ENCODE peak calls at places on chromosomes 3 and 15, in six cellular contexts. N is OCI-LY7, T is cardiac fibroblast, I is left lung, M is psoas muscle, J is uterus. G is an unnamed sample.

GRCh38 chr3:139353920-139354556 is 10.2 kb downstream of the MRPS22 start:
- DNase-seq in I (no peak), T (peak), J (no peak), M (no peak), N (peak), G (no peak)

GRCh38 chr3:192038726-192039125 is 577.8 kb downstream of the PYDC2 start:
- DNase-seq in I (no peak), N (peak), J (no peak), T (peak), M (no peak), G (no peak)

GRCh38 chr3:36591959-36592358 is 172.4 kb downstream of the DCLK3 start:
- DNase-seq in M (no peak), I (no peak), N (no peak), T (peak), J (no peak), G (no peak)

GRCh38 chr3:113409676-113410075 is 31.6 kb downstream of the CFAP44 start:
- DNase-seq in I (no peak), N (no peak), M (no peak), J (no peak), T (no peak), G (no peak)

GRCh38 chr15:46646476-46646875 is 1011.6 kb downstream of the SQOR start:
- DNase-seq in N (no peak), I (no peak), J (no peak), M (no peak), T (no peak), G (no peak)

GRCh38 chr15:46265664-46266063 is 630.8 kb downstream of the SQOR start:
- DNase-seq in J (no peak), I (no peak), M (no peak), T (no peak), N (no peak), G (no peak)

GRCh38 chr15:90286678-90287077 is 21.2 kb downstream of the NGRN start:
- DNase-seq in M (no peak), J (no peak), I (no peak), N (peak), T (peak), G (peak)

GRCh38 chr15:68635142-68635541 is 56.3 kb downstream of the CORO2B start:
- DNase-seq in I (no peak), T (no peak), J (peak), N (peak), M (no peak), G (no peak)

GRCh38 chr15:80595391-80595790 is 99.7 kb upstream of the ABHD17C start:
- DNase-seq in J (no peak), T (peak), I (no peak), N (no peak), M (no peak), G (no peak)

GRCh38 chr15:74635228-74635627 is 19.6 kb downstream of the CLK3 start:
- DNase-seq in J (peak), T (peak), N (peak), I (no peak), M (peak), G (peak)

GRCh38 chr3:176562381-176562780 is 634.9 kb downstream of the TBL1XR1 start:
- DNase-seq in I (no peak), J (no peak), T (no peak), M (no peak), N (no peak), G (no peak)

GRCh38 chr3:127226946-127227842 is 34.3 kb downstream of the PRR23E start:
- DNase-seq in T (no peak), N (no peak), I (no peak), J (no peak), M (peak), G (no peak)

GRCh38 chr3:194686414-194686815 is 732 bp downstream of the FAM43A start:
- DNase-seq in T (peak), M (no peak), N (no peak), I (no peak), J (no peak), G (no peak)

GRCh38 chr15:29699791-29700190 is 122.5 kb downstream of the TJP1 start:
- DNase-seq in J (no peak), N (no peak), M (no peak), T (no peak), I (no peak), G (no peak)

GRCh38 chr3:143081365-143081764 is 38.2 kb upstream of the CHST2 start:
- DNase-seq in J (no peak), N (no peak), M (no peak), T (no peak), I (no peak), G (no peak)

GRCh38 chr3:30940740-30941139 is 46.3 kb upstream of the GADL1 start:
- DNase-seq in I (no peak), M (no peak), T (no peak), N (no peak), J (no peak), G (no peak)

GRCh38 chr3:72892081-72892763 is 4.4 kb downstream of the GXYLT2 start:
- DNase-seq in T (peak), M (no peak), N (no peak), I (no peak), J (peak), G (no peak)

GRCh38 chr3:127799476-127800222 is 22.7 kb downstream of the MGLL start:
- DNase-seq in M (peak), I (no peak), J (no peak), N (no peak), T (peak), G (no peak)

GRCh38 chr3:38028621-38029361 is 651 bp downstream of the PLCD1 start:
- DNase-seq in J (no peak), M (no peak), I (peak), T (no peak), N (no peak), G (no peak)

GRCh38 chr3:194130807-194131589 is 5.0 kb upstream of the HES1 start:
- DNase-seq in J (no peak), N (peak), M (no peak), T (no peak), I (peak), G (peak)

GRCh38 chr3:20056727-20057611 is 16.7 kb downstream of the KAT2B start:
- DNase-seq in M (no peak), J (no peak), T (peak), I (no peak), N (no peak), G (no peak)

GRCh38 chr3:31041161-31041978 is 146.9 kb upstream of the GADL1 start:
- DNase-seq in J (no peak), M (no peak), I (no peak), N (no peak), T (peak), G (no peak)

GRCh38 chr3:138222316-138222715 is 35.2 kb downstream of the ARMC8 start:
- DNase-seq in I (no peak), J (no peak), T (peak), N (no peak), M (no peak), G (no peak)

GRCh38 chr3:195270079-195270349 is 945 bp downstream of the XXYLT1 start:
- DNase-seq in M (no peak), J (no peak), N (no peak), T (no peak), I (no peak), G (no peak)

GRCh38 chr3:55327131-55327920 is 159.8 kb downstream of the WNT5A start:
- DNase-seq in M (no peak), J (no peak), T (peak), I (no peak), N (no peak), G (no peak)

GRCh38 chr3:186382217-186382885 is 20.3 kb upstream of the DGKG start:
- DNase-seq in J (no peak), T (no peak), N (no peak), M (no peak), I (no peak), G (no peak)

GRCh38 chr3:50365080-50365841 is 5.9 kb upstream of the TMEM115 start:
- DNase-seq in J (peak), M (peak), I (peak), T (peak), N (peak), G (peak)

GRCh38 chr15:41501961-41502786 is 8.5 kb downstream of the ITPKA start:
- DNase-seq in M (no peak), T (no peak), I (peak), N (no peak), J (no peak), G (peak)

GRCh38 chr15:90266485-90266884 is 1.0 kb downstream of the NGRN start:
- DNase-seq in T (peak), N (peak), J (no peak), I (no peak), M (no peak), G (no peak)

DNA sequence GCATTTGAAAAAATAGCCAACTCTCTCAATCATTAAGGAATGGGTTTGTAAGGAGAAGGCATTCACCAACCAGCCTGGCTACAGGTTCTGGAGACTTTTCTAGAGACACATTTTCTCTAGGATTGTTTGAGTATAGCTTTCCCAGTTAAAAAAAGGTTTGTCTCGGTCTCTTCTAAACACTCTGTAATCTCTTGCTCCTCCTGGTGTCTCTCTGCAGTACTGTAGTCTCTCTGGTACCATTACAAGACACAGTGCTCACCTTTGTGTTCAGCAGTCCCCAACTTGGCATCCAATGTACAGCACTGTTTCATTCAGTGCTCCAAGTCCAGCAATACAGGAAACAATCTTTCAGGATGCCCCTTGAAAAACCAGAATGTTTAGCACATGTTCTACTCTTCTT is 534.4 kb downstream of the ZNF385D start:
- DNase-seq in T (peak), M (no peak), J (no peak), N (no peak), I (no peak), G (no peak)
- TF ChIP-seq CTCF in T (peak), M (no peak), J (no peak), N (peak), I (no peak), G (peak)

GRCh38 chr15:79535536-79535935 is 103.4 kb downstream of the MINAR1 start:
- DNase-seq in N (no peak), T (no peak), M (no peak), I (no peak), J (no peak), G (no peak)

GRCh38 chr15:79539426-79539825 is 107.3 kb downstream of the MINAR1 start:
- DNase-seq in N (no peak), T (peak), M (no peak), I (no peak), J (no peak), G (no peak)

GRCh38 chr15:79543097-79543496 is 111.0 kb downstream of the MINAR1 start:
- DNase-seq in J (no peak), M (no peak), N (no peak), I (no peak), T (no peak), G (no peak)

GRCh38 chr15:79541176-79541575 is 109.0 kb downstream of the MINAR1 start:
- DNase-seq in I (no peak), T (no peak), N (no peak), M (no peak), J (no peak), G (no peak)

GRCh38 chr15:79540551-79540950 is 108.4 kb downstream of the MINAR1 start:
- DNase-seq in I (no peak), M (no peak), N (peak), J (no peak), T (no peak), G (no peak)
- TF ChIP-seq CTCF in I (no peak), M (no peak), N (peak), J (no peak), T (no peak), G (peak)

DNA sequence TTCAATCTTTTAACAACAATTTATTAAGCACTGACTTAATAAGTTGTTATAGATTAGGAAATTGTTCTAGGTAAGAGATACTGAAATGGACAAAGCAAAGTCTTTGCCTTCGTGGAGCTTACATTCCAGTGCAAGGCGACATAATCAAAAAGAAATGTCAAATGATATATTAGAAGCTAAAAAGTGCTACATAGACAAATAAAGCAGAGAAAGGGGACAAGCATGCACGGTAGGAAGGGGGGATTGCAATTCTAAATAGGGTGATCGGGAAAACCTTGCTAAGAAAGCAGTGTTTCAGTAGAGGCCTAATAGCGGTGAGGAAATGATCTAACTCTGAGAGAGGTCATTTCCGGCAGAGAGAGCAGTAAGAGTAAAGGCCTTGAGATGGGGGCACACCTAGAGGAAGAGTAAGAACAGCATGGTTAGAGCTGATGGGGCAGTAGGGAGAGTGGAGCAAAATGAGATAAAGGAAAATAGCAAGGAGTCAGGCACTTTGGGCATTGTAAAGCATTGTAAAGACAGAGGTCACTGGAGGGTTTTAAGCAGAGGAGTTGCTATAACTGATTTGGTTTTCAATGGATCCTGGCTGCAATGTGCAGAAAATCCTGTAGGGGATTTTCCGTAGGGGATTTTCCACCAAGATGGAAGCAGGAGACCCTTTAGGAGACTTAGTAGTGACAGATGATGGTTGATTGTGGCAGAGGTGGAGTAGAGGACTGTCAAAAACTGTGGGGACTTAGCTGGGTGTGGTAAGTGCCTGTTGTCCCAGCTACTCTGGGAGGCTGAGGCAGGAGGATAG is 71.7 kb upstream of the CFAP20DC start:
- DNase-seq in I (no peak), J (no peak), T (no peak), M (no peak), N (no peak), G (no peak)
- TF ChIP-seq CTCF in I (no peak), J (no peak), T (no peak), M (no peak), N (no peak), G (no peak)

DNA sequence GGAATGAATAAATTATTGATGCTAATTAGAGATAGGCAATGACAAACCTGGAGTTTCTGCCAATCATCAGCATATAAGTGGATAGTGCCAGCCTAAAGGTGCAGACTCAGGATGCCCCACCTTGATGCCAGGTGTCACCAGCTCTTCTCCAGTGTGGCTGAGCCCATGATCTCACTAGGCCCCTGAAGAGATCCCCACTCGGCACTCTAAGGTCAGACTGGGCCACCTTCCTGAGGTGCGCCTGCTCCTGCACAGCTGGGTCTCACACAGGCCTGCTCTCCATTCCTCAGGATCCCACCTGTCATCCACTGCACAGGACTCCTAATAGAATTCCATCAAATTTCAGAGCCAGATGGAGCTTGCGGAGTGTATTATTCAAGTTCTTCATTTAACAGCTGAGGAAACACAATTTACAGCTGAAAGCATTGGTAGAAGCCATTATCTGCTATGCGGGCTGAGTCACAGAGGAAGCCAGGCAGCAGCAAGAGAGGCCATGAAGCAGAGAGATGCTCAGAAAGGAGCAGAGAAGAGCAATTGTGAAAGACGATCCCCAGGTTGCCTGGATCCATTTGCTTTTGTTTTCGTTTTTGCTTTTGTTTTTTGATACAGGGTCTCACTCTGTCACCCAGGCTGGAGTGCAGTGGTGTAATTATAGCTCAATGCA is 25.1 kb upstream of the FSTL1 start:
- DNase-seq in I (no peak), T (peak), J (no peak), N (no peak), M (no peak), G (no peak)
- TF ChIP-seq CTCF in I (no peak), T (no peak), J (no peak), N (no peak), M (no peak), G (no peak)

GRCh38 chr15:64133619-64134018 is 17.9 kb upstream of the SNX22 start:
- DNase-seq in M (no peak), I (no peak), T (no peak), N (no peak), J (no peak), G (no peak)

GRCh38 chr15:64132217-64132616 is 19.3 kb upstream of the SNX22 start:
- DNase-seq in T (no peak), J (no peak), M (no peak), I (no peak), N (no peak), G (no peak)

GRCh38 chr15:64131547-64131946 is 20.0 kb upstream of the SNX22 start:
- DNase-seq in T (no peak), J (no peak), I (no peak), M (no peak), N (no peak), G (no peak)

GRCh38 chr15:64127521-64128275 is 23.8 kb upstream of the SNX22 start:
- DNase-seq in N (no peak), T (no peak), M (no peak), J (no peak), I (no peak), G (no peak)

DNA sequence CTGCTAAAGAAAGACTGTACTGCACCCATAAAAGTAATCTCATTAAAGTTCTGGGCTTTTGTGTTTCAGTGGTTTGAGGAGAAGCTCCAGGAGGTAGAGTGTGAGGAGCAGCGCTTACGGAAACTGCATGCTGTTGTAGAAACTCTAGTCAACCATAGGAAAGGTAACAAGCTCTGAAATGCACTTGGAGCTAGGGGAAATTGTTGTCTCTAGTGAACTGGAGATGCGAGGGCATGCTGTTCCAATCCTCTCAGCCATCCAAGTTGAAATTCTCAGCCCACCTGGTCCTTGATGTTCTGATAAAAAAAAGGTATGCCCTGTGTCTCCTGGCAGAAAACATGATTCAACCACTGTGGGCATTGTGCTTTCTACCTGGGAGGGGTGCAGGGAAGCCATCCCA is 21.4 kb upstream of the SNX22 start:
- DNase-seq in M (no peak), T (no peak), I (no peak), J (no peak), N (no peak), G (no peak)
- TF ChIP-seq CTCF in M (no peak), T (no peak), I (no peak), J (no peak), N (no peak), G (no peak)

GRCh38 chr15:35522061-35522460 is 23.9 kb downstream of the DPH6 start:
- DNase-seq in T (no peak), J (no peak), N (no peak), I (no peak), M (no peak), G (no peak)
- TF ChIP-seq CTCF in T (no peak), J (no peak), N (no peak), I (no peak), M (no peak), G (no peak)

DNA sequence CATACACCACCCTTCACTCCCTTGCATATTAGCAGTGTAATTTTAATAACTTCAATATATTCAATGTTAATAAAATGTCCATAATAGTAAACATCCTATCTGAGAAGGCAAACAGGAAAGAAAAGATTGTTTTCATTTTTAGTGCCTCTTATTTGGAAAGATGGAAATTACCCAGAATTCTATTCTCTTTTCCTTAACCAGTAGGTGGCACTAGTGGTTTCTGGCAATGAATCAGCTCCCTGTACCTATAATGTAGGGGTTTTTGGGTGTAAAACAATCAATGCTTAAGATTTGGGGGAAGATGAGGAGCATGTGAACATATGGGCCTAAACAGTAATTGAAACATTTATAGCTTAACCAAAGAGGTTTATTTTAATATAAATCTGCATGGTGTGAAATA is 5.7 kb upstream of the SEMA6D start:
- DNase-seq in J (no peak), M (no peak), T (peak), N (peak), I (no peak), G (no peak)
- TF ChIP-seq CTCF in J (peak), M (peak), T (peak), N (peak), I (peak), G (peak)

G was measured in GM13977.